ENCODE peak calls at places on chromosomes 4 and X, in ten cellular contexts. P is lower leg skin; Y is A673; N is fibroblast of the aortic adventitia; V is AG10803; J is GM12865; R is AG04450; B is effector memory CD4-positive, alpha-beta T cell; W is AG04449; U is lung. E is an unnamed sample.

GRCh38 chr4:92825785-92826184 is 522.0 kb downstream of the GRID2 start:
- DNase-seq in U (no peak), R (no peak), B (no peak), J (no peak), W (no peak), V (no peak), Y (no peak), N (no peak), P (no peak), E (no peak)

GRCh38 chr4:148286043-148286442 is 156.2 kb downstream of the NR3C2 start:
- DNase-seq in U (no peak), J (no peak), N (no peak), B (no peak), R (no peak), P (no peak), V (no peak), W (no peak), Y (no peak), E (no peak)

GRCh38 chr4:165874799-165875371 is 1.8 kb downstream of the TLL1 start:
- DNase-seq in B (no peak), P (peak), J (no peak), V (no peak), N (no peak), R (no peak), W (no peak), Y (peak), U (no peak), E (no peak)

GRCh38 chrX:84156831-84157230 is 31.2 kb downstream of the RPS6KA6 start:
- DNase-seq in W (no peak), Y (no peak), V (no peak), N (no peak), U (no peak), R (no peak), P (no peak), B (no peak), J (no peak), E (no peak)

GRCh38 chr4:78179188-78179587 is 122.1 kb downstream of the FRAS1 start:
- DNase-seq in W (no peak), B (no peak), R (no peak), V (peak), Y (no peak), N (no peak), J (no peak), U (no peak), P (no peak), E (no peak)

GRCh38 chrX:23626651-23627050 is 40.6 kb upstream of the PRDX4 start:
- DNase-seq in V (no peak), J (no peak), P (no peak), N (no peak), Y (no peak), B (no peak), R (no peak), W (no peak), U (no peak), E (no peak)

GRCh38 chr4:111230265-111230664 is 607.4 kb upstream of the PITX2 start:
- DNase-seq in R (peak), V (peak), B (no peak), Y (no peak), P (no peak), U (no peak), J (no peak), N (no peak), W (peak), E (no peak)

GRCh38 chr4:172143605-172144314 is 330.6 kb downstream of the GALNTL6 start:
- DNase-seq in B (no peak), U (no peak), P (no peak), Y (no peak), J (no peak), W (no peak), V (no peak), N (no peak), R (no peak), E (no peak)

GRCh38 chr4:146370841-146371240 is 150.9 kb downstream of the SLC10A7 start:
- DNase-seq in Y (peak), W (no peak), J (no peak), V (no peak), R (no peak), B (no peak), P (no peak), U (no peak), N (peak), E (no peak)

GRCh38 chr4:2260336-2261109 is 1.4 kb downstream of the MXD4 start:
- DNase-seq in B (peak), U (no peak), P (no peak), J (no peak), W (no peak), R (no peak), V (no peak), N (no peak), Y (no peak), E (peak)

GRCh38 chr4:90537491-90537890 is 410.3 kb downstream of the CCSER1 start:
- DNase-seq in U (no peak), N (no peak), J (no peak), Y (no peak), P (no peak), B (no peak), V (no peak), W (no peak), R (no peak), E (no peak)

GRCh38 chr4:5082381-5082780 is 31.1 kb downstream of the STK32B start:
- DNase-seq in N (no peak), P (no peak), W (no peak), U (no peak), J (no peak), V (no peak), Y (no peak), R (no peak), B (no peak), E (no peak)

GRCh38 chr4:128958194-128958593 is 135.1 kb downstream of the SCLT1 start:
- DNase-seq in Y (no peak), R (no peak), P (no peak), B (no peak), N (no peak), U (no peak), V (no peak), W (no peak), J (no peak), E (no peak)

GRCh38 chr4:3330682-3331081 is 37.9 kb downstream of the RGS12 start:
- DNase-seq in J (no peak), Y (no peak), W (no peak), V (no peak), R (no peak), U (no peak), P (no peak), B (no peak), N (no peak), E (peak)

GRCh38 chrX:39418936-39419659 is 617.8 kb downstream of the MID1IP1 start:
- DNase-seq in V (no peak), J (no peak), P (no peak), W (no peak), U (no peak), Y (peak), B (no peak), N (no peak), R (no peak), E (no peak)

GRCh38 chr4:7014815-7015214 is 28.4 kb upstream of the TADA2B start:
- DNase-seq in U (no peak), P (no peak), B (no peak), Y (no peak), W (no peak), N (no peak), J (no peak), R (no peak), V (no peak), E (no peak)

GRCh38 chrX:125382148-125382628 is 62.5 kb downstream of the TEX13C start:
- DNase-seq in B (no peak), Y (no peak), J (no peak), V (no peak), U (no peak), W (no peak), N (no peak), R (no peak), P (no peak), E (no peak)

GRCh38 chr4:60683357-60683756 is 516.8 kb upstream of the ADGRL3 start:
- DNase-seq in Y (no peak), W (peak), R (peak), B (no peak), N (peak), V (peak), U (no peak), J (no peak), P (no peak), E (no peak)
- H3K4me3 ChIP-seq in Y (no peak), W (peak), R (peak), B (no peak), N (peak), V (peak), U (no peak), J (no peak), P (no peak), E (no peak)

GRCh38 chrX:74286950-74287349 is 17.0 kb upstream of the ZCCHC13 start:
- DNase-seq in J (no peak), P (no peak), B (no peak), Y (no peak), U (no peak), R (peak), W (peak), N (peak), V (peak), E (no peak)
- H3K4me3 ChIP-seq in J (no peak), P (no peak), B (no peak), Y (no peak), U (no peak), R (no peak), W (no peak), N (no peak), V (no peak), E (no peak)

GRCh38 chrX:2452317-2452784 is 48.4 kb downstream of the DHRSX start:
- DNase-seq in N (no peak), U (no peak), W (no peak), P (no peak), R (no peak), V (no peak), B (no peak), Y (no peak), J (no peak), E (no peak)
- H3K4me3 ChIP-seq in N (no peak), U (no peak), W (no peak), P (no peak), R (no peak), V (no peak), B (no peak), Y (no peak), J (no peak), E (no peak)

GRCh38 chrX:108439961-108440696 is 491 bp downstream of the COL4A5 start:
- DNase-seq in V (peak), J (no peak), Y (peak), U (no peak), P (no peak), B (no peak), R (no peak), W (no peak), N (peak), E (no peak)
- H3K4me3 ChIP-seq in V (peak), J (no peak), Y (peak), U (peak), P (peak), B (no peak), R (peak), W (peak), N (peak), E (peak)

DNA sequence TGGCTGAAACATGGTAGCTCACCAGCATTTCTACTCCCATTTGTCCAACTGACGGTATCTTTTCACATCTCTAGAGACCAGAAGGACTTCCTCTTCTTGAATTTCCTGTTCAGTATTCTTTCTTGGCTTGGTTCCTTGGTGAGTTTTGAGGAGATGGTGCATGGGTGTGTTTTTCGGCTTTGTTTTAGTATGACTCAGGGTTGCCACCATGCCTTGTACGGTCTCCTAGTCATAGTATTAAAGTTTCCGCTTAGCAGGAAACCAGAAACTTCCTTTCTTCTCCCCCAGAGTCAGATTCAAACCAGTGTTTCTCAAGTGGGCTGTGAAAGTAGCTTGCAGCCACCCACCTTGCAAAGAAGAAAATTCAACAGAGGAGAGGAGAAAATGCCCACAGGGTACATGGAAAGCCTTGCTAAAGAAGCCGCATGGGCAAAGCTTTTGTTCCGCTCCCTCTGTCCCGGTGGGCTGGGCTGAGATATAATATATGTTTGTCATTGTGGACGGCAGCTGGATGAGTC is 5.7 kb downstream of the CD99 start:
- DNase-seq in Y (peak), P (no peak), W (no peak), B (no peak), V (peak), R (peak), N (peak), U (no peak), J (peak), E (no peak)
- H3K4me3 ChIP-seq in Y (peak), P (no peak), W (peak), B (peak), V (no peak), R (peak), N (no peak), U (no peak), J (no peak), E (no peak)

GRCh38 chr4:118350961-118351360 is 1.8 kb downstream of the PRSS12 start:
- DNase-seq in N (no peak), R (no peak), J (no peak), B (no peak), W (no peak), V (no peak), Y (no peak), P (no peak), U (no peak), E (no peak)
- H3K4me3 ChIP-seq in N (peak), R (peak), J (no peak), B (no peak), W (peak), V (peak), Y (no peak), P (no peak), U (no peak), E (no peak)

GRCh38 chr4:72031868-72032619 is at the start of gene NPFFR2:
- DNase-seq in P (no peak), N (peak), B (no peak), W (no peak), V (peak), R (no peak), Y (no peak), J (no peak), U (peak), E (no peak)
- H3K4me3 ChIP-seq in P (no peak), N (peak), B (no peak), W (no peak), V (no peak), R (peak), Y (no peak), J (no peak), U (no peak), E (no peak)

DNA sequence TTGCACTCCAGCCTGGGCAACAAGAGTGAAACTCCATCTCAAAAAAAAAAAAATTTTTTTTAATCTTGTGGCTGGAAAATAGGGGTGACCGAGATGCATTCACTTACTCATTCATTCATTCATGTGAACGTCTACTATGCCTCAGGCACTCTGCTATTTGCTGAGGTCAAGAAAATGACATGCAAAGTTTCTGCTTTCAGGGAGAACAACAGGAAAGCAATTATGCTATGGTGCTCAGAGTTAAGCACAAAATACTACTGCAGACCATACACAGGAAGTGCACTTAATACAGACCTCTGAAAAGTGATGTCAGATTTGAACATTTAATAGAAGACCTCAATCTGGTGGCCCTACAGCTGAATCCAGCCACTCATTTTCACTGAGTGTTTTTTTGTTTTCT is 59.6 kb upstream of the DUSP21 start:
- DNase-seq in R (no peak), P (no peak), J (peak), V (peak), W (no peak), N (no peak), Y (peak), U (no peak), B (no peak), E (no peak)
- H3K4me3 ChIP-seq in R (no peak), P (no peak), J (no peak), V (no peak), W (no peak), N (no peak), Y (no peak), U (no peak), B (no peak), E (no peak)

DNA sequence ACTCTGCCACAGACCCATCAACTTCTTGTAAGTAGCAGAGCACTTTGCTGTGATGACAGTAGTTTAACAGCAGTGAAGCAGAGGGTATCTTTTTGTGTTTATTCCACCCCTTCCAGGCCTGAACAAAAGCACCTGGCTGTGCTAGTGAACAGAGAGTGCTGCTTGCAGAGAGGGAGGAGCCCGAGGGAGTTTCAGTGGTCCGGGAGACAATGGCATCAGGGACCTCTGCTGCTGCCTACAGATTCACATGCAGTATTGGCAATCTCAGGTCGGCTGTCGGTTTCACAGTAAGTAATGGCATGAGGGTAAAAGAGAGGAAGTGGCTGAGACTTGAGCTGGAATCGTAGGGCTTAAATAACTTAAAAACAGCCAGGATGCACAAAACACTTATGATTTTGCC is 755.8 kb downstream of the RPA4 start:
- DNase-seq in R (no peak), N (no peak), J (peak), W (no peak), B (no peak), U (no peak), Y (no peak), P (no peak), V (no peak), E (no peak)
- H3K4me3 ChIP-seq in R (no peak), N (no peak), J (no peak), W (no peak), B (no peak), U (no peak), Y (no peak), P (no peak), V (no peak), E (no peak)

GRCh38 chr4:110193822-110194761 is 4.3 kb downstream of the ELOVL6 start:
- DNase-seq in B (peak), P (peak), V (peak), J (peak), N (peak), Y (peak), W (peak), R (peak), U (peak), E (peak)
- H3K4me3 ChIP-seq in B (no peak), P (no peak), V (no peak), J (no peak), N (no peak), Y (no peak), W (no peak), R (no peak), U (no peak), E (no peak)

E was measured in right atrium auricular region.